ENCODE peak calls at places on chromosomes 1 and 21, in six cellular contexts. One of them, this sample, is unnamed. For H3K36me3, the result is how much of the 10 kb centered on the place peaks cover.

GRCh38 chr1:223712856-223713494 is 636 bp downstream of the CAPN2 start:
- DNase-seq in adrenal gland: peak
- DNase-seq in prostate gland: no peak
- DNase-seq in right lobe of liver: no peak
- DNase-seq in tibial nerve: no peak
- DNase-seq in heart left ventricle: peak
- DNase-seq in this sample: no peak

GRCh38 chr1:87733421-87733820 is 404.7 kb downstream of the LMO4 start:
- DNase-seq in prostate gland: no peak
- DNase-seq in tibial nerve: no peak
- DNase-seq in heart left ventricle: no peak
- DNase-seq in adrenal gland: no peak
- DNase-seq in right lobe of liver: no peak
- DNase-seq in this sample: no peak

GRCh38 chr1:208142632-208143390 is 101.4 kb downstream of the PLXNA2 start:
- DNase-seq in heart left ventricle: no peak
- DNase-seq in right lobe of liver: no peak
- DNase-seq in adrenal gland: no peak
- DNase-seq in tibial nerve: no peak
- DNase-seq in prostate gland: no peak
- DNase-seq in this sample: no peak

GRCh38 chr1:243851129-243851756 is 1.2 kb upstream of the AKT3 start:
- DNase-seq in right lobe of liver: peak
- DNase-seq in adrenal gland: no peak
- DNase-seq in tibial nerve: no peak
- DNase-seq in prostate gland: peak
- DNase-seq in heart left ventricle: no peak
- DNase-seq in this sample: no peak

GRCh38 chr1:217585577-217585976 is 45.3 kb downstream of the GPATCH2 start:
- DNase-seq in prostate gland: no peak
- DNase-seq in heart left ventricle: no peak
- DNase-seq in right lobe of liver: no peak
- DNase-seq in tibial nerve: no peak
- DNase-seq in adrenal gland: no peak
- DNase-seq in this sample: no peak

GRCh38 chr1:27360159-27361043 is 6.4 kb downstream of the MAP3K6 start:
- DNase-seq in tibial nerve: no peak
- DNase-seq in heart left ventricle: no peak
- DNase-seq in adrenal gland: peak
- DNase-seq in prostate gland: no peak
- DNase-seq in right lobe of liver: no peak
- DNase-seq in this sample: no peak

GRCh38 chr1:119068427-119068826 is 72.0 kb downstream of the WARS2 start:
- DNase-seq in tibial nerve: no peak
- DNase-seq in prostate gland: no peak
- DNase-seq in right lobe of liver: no peak
- DNase-seq in heart left ventricle: no peak
- DNase-seq in adrenal gland: no peak
- DNase-seq in this sample: no peak

GRCh38 chr1:158016651-158017335 is 23.3 kb downstream of the KIRREL1 start:
- DNase-seq in tibial nerve: no peak
- DNase-seq in right lobe of liver: no peak
- DNase-seq in prostate gland: no peak
- DNase-seq in adrenal gland: no peak
- DNase-seq in heart left ventricle: no peak
- DNase-seq in this sample: no peak

GRCh38 chr1:15886613-15887167 is 39.2 kb downstream of the SPEN start:
- DNase-seq in tibial nerve: no peak
- DNase-seq in adrenal gland: no peak
- DNase-seq in prostate gland: no peak
- DNase-seq in right lobe of liver: no peak
- DNase-seq in heart left ventricle: no peak
- DNase-seq in this sample: no peak

GRCh38 chr1:201275266-201275666 is 8.0 kb upstream of the PKP1 start:
- DNase-seq in adrenal gland: no peak
- DNase-seq in right lobe of liver: no peak
- DNase-seq in heart left ventricle: peak
- DNase-seq in tibial nerve: no peak
- DNase-seq in prostate gland: peak
- DNase-seq in this sample: peak

GRCh38 chr1:231040800-231041704 is 998 bp upstream of the FAM89A start:
- DNase-seq in right lobe of liver: no peak
- DNase-seq in heart left ventricle: no peak
- DNase-seq in tibial nerve: no peak
- DNase-seq in adrenal gland: peak
- DNase-seq in prostate gland: peak
- DNase-seq in this sample: no peak

GRCh38 chr1:26021647-26022403 is at the start of gene EXTL1:
- DNase-seq in heart left ventricle: peak
- DNase-seq in adrenal gland: peak
- DNase-seq in right lobe of liver: no peak
- DNase-seq in tibial nerve: no peak
- DNase-seq in prostate gland: no peak
- DNase-seq in this sample: no peak

GRCh38 chr1:67605209-67605780 is 79.7 kb upstream of the GADD45A start:
- DNase-seq in adrenal gland: no peak
- DNase-seq in right lobe of liver: no peak
- DNase-seq in heart left ventricle: no peak
- DNase-seq in prostate gland: no peak
- DNase-seq in tibial nerve: no peak
- DNase-seq in this sample: no peak

GRCh38 chr1:16721871-16722641 is 18.3 kb upstream of the RNU1-4 start:
- DNase-seq in tibial nerve: no peak
- DNase-seq in heart left ventricle: no peak
- DNase-seq in prostate gland: no peak
- DNase-seq in right lobe of liver: no peak
- DNase-seq in adrenal gland: no peak
- DNase-seq in this sample: no peak

GRCh38 chr1:225848044-225848955 is 33.9 kb downstream of the TMEM63A start:
- DNase-seq in tibial nerve: no peak
- DNase-seq in heart left ventricle: no peak
- DNase-seq in adrenal gland: no peak
- DNase-seq in prostate gland: no peak
- DNase-seq in right lobe of liver: peak
- DNase-seq in this sample: no peak

GRCh38 chr1:21174638-21175323 is 1.9 kb downstream of the EIF4G3 start:
- DNase-seq in tibial nerve: no peak
- DNase-seq in heart left ventricle: no peak
- DNase-seq in right lobe of liver: no peak
- DNase-seq in prostate gland: no peak
- DNase-seq in adrenal gland: no peak
- DNase-seq in this sample: no peak

GRCh38 chr1:203439086-203439620 is 36.5 kb upstream of the PRELP start:
- DNase-seq in heart left ventricle: no peak
- DNase-seq in prostate gland: no peak
- DNase-seq in right lobe of liver: no peak
- DNase-seq in tibial nerve: no peak
- DNase-seq in adrenal gland: no peak
- DNase-seq in this sample: no peak

GRCh38 chr1:231040019-231040799 is at the start of gene FAM89A:
- DNase-seq in heart left ventricle: peak
- DNase-seq in right lobe of liver: peak
- DNase-seq in tibial nerve: peak
- DNase-seq in adrenal gland: peak
- DNase-seq in prostate gland: peak
- DNase-seq in this sample: peak

GRCh38 chr1:40847023-40847740 is 15.0 kb downstream of the CITED4 start:
- DNase-seq in prostate gland: no peak
- DNase-seq in right lobe of liver: no peak
- DNase-seq in adrenal gland: no peak
- DNase-seq in heart left ventricle: no peak
- DNase-seq in tibial nerve: no peak
- DNase-seq in this sample: no peak

GRCh38 chr1:109314805-109315204 is 8.0 kb upstream of the MYBPHL start:
- DNase-seq in prostate gland: no peak
- DNase-seq in adrenal gland: no peak
- DNase-seq in right lobe of liver: no peak
- DNase-seq in heart left ventricle: no peak
- DNase-seq in tibial nerve: no peak
- DNase-seq in this sample: no peak

GRCh38 chr1:207897188-207897587 is 13.7 kb downstream of the CD34 start:
- DNase-seq in tibial nerve: no peak
- DNase-seq in prostate gland: no peak
- DNase-seq in right lobe of liver: no peak
- DNase-seq in heart left ventricle: no peak
- DNase-seq in adrenal gland: no peak
- DNase-seq in this sample: no peak

GRCh38 chr21:30340714-30341573 is 3.5 kb upstream of the KRTAP27-1 start:
- DNase-seq in prostate gland: peak
- DNase-seq in right lobe of liver: no peak
- DNase-seq in heart left ventricle: no peak
- DNase-seq in adrenal gland: peak
- DNase-seq in tibial nerve: no peak
- DNase-seq in this sample: peak

GRCh38 chr1:55038974-55039341 is 390 bp upstream of the PCSK9 start:
- DNase-seq in prostate gland: no peak
- DNase-seq in right lobe of liver: no peak
- DNase-seq in adrenal gland: no peak
- DNase-seq in heart left ventricle: no peak
- DNase-seq in tibial nerve: no peak
- DNase-seq in this sample: no peak

GRCh38 chr21:14119038-14119437 is 91.7 kb downstream of the LIPI start:
- DNase-seq in right lobe of liver: no peak
- DNase-seq in heart left ventricle: no peak
- DNase-seq in prostate gland: no peak
- DNase-seq in adrenal gland: no peak
- DNase-seq in tibial nerve: no peak
- DNase-seq in this sample: no peak

GRCh38 chr1:232250410-232250809 is 379.5 kb downstream of the SIPA1L2 start:
- DNase-seq in adrenal gland: no peak
- DNase-seq in prostate gland: no peak
- DNase-seq in heart left ventricle: no peak
- DNase-seq in right lobe of liver: no peak
- DNase-seq in tibial nerve: no peak
- DNase-seq in this sample: no peak

DNA sequence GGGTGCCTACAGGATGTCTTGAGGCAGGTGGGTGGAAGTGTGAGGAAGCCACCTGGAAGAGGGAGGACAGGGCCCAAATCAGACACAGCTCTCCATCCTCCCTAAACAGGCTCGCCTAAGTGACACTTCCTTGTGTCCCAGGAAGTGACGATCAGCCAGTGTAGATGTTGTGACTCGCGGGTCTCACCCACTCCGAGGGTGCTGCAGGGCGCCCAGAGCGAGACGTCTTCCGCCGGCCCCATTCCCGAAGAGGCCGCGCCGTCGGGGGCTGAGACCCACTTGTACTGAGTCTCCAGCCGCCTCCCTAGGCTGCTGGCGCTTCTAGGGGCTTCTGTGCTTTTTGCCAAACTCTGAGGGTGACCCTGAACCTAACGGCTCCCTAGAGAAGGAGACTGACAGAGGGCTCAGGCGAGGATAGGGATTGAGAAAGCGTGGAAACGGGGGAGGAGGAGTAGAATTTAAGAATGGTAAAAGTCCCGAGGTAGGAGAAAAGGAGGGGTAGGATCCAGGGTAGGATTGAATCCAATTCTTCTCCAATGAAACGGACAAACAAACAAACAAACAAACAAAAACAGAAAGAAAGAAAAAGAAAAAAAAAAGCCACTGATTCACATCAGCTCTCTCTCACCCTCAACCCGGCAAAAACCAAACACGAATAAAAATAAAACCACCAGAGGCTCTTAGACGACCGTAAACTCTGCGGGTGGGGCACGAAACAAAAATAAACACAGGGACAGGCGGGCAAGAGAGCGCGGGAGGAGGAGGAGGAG is 472 bp upstream of the MARK1 start:
- DNase-seq in adrenal gland: peak
- DNase-seq in right lobe of liver: no peak
- DNase-seq in heart left ventricle: peak
- DNase-seq in prostate gland: peak
- DNase-seq in tibial nerve: no peak
- DNase-seq in this sample: no peak
- TF ChIP-seq POLR2A in adrenal gland: no peak
- TF ChIP-seq POLR2A in right lobe of liver: no peak
- TF ChIP-seq POLR2A in heart left ventricle: peak
- TF ChIP-seq POLR2A in prostate gland: peak
- TF ChIP-seq POLR2A in tibial nerve: peak
- TF ChIP-seq POLR2A in this sample: no peak

DNA sequence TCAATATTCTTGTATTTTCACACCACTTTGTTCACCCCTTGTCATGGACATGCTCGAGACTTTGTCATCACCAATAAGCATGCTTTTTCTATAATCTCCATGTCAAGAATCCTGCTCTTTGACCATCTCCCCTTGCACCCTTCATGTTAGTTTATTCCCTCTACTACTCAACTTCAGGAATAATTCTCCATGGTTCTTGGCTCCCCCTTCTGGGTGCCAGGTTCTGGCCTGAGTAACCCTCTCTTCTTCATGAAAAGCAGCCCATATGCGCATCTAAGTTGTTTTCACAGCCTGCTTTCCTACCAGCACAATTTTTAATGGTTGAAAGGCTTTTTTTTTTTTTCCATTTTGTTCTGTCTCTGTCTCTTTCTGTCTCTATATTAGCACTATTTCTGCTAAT is 160.7 kb downstream of the LEPR start:
- DNase-seq in tibial nerve: no peak
- DNase-seq in prostate gland: no peak
- DNase-seq in heart left ventricle: no peak
- DNase-seq in adrenal gland: no peak
- DNase-seq in right lobe of liver: no peak
- DNase-seq in this sample: no peak
- TF ChIP-seq CTCF in tibial nerve: no peak
- TF ChIP-seq CTCF in prostate gland: no peak
- TF ChIP-seq CTCF in heart left ventricle: peak
- TF ChIP-seq CTCF in adrenal gland: no peak
- TF ChIP-seq CTCF in right lobe of liver: peak
- TF ChIP-seq CTCF in this sample: no peak

GRCh38 chr1:206590025-206590834 is 22.0 kb downstream of the EIF2D start:
- DNase-seq in tibial nerve: no peak
- DNase-seq in heart left ventricle: no peak
- DNase-seq in right lobe of liver: no peak
- DNase-seq in adrenal gland: peak
- DNase-seq in prostate gland: no peak
- DNase-seq in this sample: no peak
- H3K36me3 ChIP-seq in tibial nerve: under half
- H3K36me3 ChIP-seq in heart left ventricle: half or more
- H3K36me3 ChIP-seq in right lobe of liver: under half
- H3K36me3 ChIP-seq in adrenal gland: under half
- H3K36me3 ChIP-seq in prostate gland: under half
- H3K36me3 ChIP-seq in this sample: half or more

GRCh38 chr1:184994301-184994700 is 20.0 kb upstream of the NIBAN1 start:
- DNase-seq in right lobe of liver: no peak
- DNase-seq in heart left ventricle: no peak
- DNase-seq in prostate gland: no peak
- DNase-seq in tibial nerve: no peak
- DNase-seq in adrenal gland: no peak
- DNase-seq in this sample: no peak

GRCh38 chr1:184988506-184988905 is 14.2 kb upstream of the NIBAN1 start:
- DNase-seq in tibial nerve: no peak
- DNase-seq in right lobe of liver: no peak
- DNase-seq in adrenal gland: no peak
- DNase-seq in heart left ventricle: no peak
- DNase-seq in prostate gland: no peak
- DNase-seq in this sample: no peak

DNA sequence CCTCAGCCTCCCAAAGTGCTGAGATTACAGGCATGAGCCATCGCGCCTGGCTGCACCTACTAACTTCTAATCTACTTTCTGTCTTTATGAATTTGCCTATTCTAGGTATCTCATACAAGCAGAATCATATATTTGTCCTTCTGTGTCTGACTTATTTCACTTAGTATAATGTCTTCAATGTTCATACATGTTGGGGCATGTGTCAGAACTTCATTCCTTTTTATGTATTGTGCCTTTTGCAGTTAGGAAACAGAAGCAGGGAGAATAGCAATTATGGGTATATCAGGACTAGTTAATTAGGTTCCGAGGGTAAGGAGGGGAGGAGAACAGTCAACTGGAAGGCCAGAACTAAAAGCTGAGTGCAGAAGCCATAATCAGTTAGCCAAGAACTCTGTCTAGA is 18.0 kb upstream of the NIBAN1 start:
- DNase-seq in prostate gland: no peak
- DNase-seq in adrenal gland: no peak
- DNase-seq in heart left ventricle: no peak
- DNase-seq in right lobe of liver: no peak
- DNase-seq in tibial nerve: no peak
- DNase-seq in this sample: no peak
- TF ChIP-seq POLR2A in prostate gland: no peak
- TF ChIP-seq POLR2A in adrenal gland: no peak
- TF ChIP-seq POLR2A in heart left ventricle: no peak
- TF ChIP-seq POLR2A in right lobe of liver: no peak
- TF ChIP-seq POLR2A in tibial nerve: no peak
- TF ChIP-seq POLR2A in this sample: no peak